ENCODE peak calls at places on chromosomes 5 and 9, in eight cellular contexts. B is cardiac muscle cell, J is body of pancreas, E is progenitor cell of endocrine pancreas, I is MM.1S, T is NB4, C is ascending aorta, H is AG10803. P is an unnamed sample.
A peak's percentile ranks its signal among the peaks of the same experiment; 100 is the strongest.

GRCh38 chr5:157217289-157218024 is 36.8 kb downstream of the ITK start:
- DNase-seq in B (no peak), J (no peak), E (no peak), I (no peak), T (no peak), C (no peak), H (no peak), P (no peak)

GRCh38 chr9:16417101-16417500 is 453.4 kb downstream of the BNC2 start:
- DNase-seq in B (peak; percentile 89), J (no peak), E (no peak), I (peak; percentile 83), T (peak; percentile 50), C (no peak), H (peak; percentile 97), P (no peak)

GRCh38 chr9:133531293-133531692 is 3.2 kb upstream of the ADAMTSL2 start:
- DNase-seq in B (no peak), J (no peak), E (no peak), I (no peak), T (no peak), C (no peak), H (no peak), P (no peak)

GRCh38 chr9:4615778-4616177 is 46.3 kb upstream of the PLPP6 start:
- DNase-seq in B (no peak), J (no peak), E (no peak), I (no peak), T (no peak), C (no peak), H (no peak), P (no peak)

GRCh38 chr5:178205010-178205748 is 846 bp downstream of the HNRNPAB start:
- DNase-seq in B (peak; percentile 86), J (peak; percentile 80), E (peak; percentile 52), I (peak; percentile 72), T (peak; percentile 88), C (peak; percentile 85), H (peak; percentile 68), P (peak; percentile 62)

GRCh38 chr5:128413356-128413755 is 124.7 kb downstream of the FBN2 start:
- DNase-seq in B (peak; percentile 33), J (no peak), E (no peak), I (no peak), T (no peak), C (no peak), H (no peak), P (no peak)

GRCh38 chr9:68979538-68980314 is 34.2 kb downstream of the PRKACG start:
- DNase-seq in B (no peak), J (peak; percentile 14), E (no peak), I (no peak), T (no peak), C (no peak), H (no peak), P (no peak)

GRCh38 chr9:134367796-134368490 is 41.7 kb downstream of the RXRA start:
- DNase-seq in B (no peak), J (peak; percentile 53), E (no peak), I (peak; percentile 63), T (no peak), C (no peak), H (no peak), P (no peak)

GRCh38 chr5:73673161-73673591 is 47.2 kb downstream of the ARHGEF28 start:
- DNase-seq in B (peak; percentile 93), J (no peak), E (no peak), I (no peak), T (peak; percentile 60), C (no peak), H (peak; percentile 85), P (no peak)

GRCh38 chr5:62692946-62693713 is 114.5 kb downstream of the LRRC70 start:
- DNase-seq in B (no peak), J (no peak), E (no peak), I (peak; percentile 95), T (no peak), C (no peak), H (no peak), P (no peak)

DNA sequence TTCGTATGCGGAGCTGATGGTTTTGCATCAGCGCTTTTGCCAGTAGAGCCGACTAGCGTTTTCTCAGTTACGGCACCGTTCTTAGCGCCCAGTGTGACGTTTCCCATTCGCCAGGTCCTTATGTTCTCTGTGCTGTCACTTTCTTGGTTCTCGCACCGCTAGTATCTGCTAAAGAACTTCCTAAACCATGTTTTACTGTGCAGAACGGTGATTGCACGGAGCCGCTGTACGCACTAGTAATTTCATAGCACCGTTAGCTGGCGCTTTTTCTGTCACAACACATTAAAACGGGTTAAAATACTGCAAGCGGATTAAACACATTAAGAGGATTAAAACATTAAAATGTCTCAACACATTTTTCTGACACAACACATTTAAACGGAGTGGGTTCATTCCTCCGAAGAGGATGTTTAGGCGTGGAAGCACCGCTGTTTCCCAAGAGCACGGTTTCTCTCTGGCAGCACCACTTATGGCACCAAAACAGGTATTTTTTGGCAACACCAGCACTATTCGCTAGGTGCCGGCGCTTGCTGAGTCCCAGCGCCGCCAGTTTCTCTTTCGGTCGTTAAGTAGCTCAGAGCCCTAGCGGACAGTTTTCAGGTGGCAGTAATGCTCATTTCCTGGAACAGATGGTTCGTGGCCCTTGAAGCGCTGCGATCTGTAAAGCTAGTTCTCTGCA is 20.4 kb downstream of the ANXA2R start:
- DNase-seq in B (peak; percentile 83), J (peak; percentile 62), E (no peak), I (peak; percentile 98), T (peak; percentile 94), C (peak; percentile 83), H (peak; percentile 68), P (no peak)
- TF ChIP-seq CTCF in B (peak; percentile 45), J (peak; percentile 37), E (peak; percentile 63), I (peak; percentile 56), T (peak; percentile 57), C (no peak), H (peak; percentile 48), P (peak; percentile 65)

GRCh38 chr9:79431019-79431679 is 140.6 kb upstream of the TLE4 start:
- DNase-seq in B (no peak), J (no peak), E (no peak), I (no peak), T (no peak), C (no peak), H (no peak), P (no peak)
- TF ChIP-seq CTCF in B (no peak), J (peak; percentile 19), E (no peak), I (no peak), T (no peak), C (no peak), H (peak; percentile 26), P (no peak)

GRCh38 chr5:135203019-135203418 is 169.0 kb upstream of the PITX1 start:
- DNase-seq in B (no peak), J (no peak), E (no peak), I (no peak), T (no peak), C (no peak), H (no peak), P (no peak)

GRCh38 chr5:135205616-135206349 is 171.8 kb upstream of the PITX1 start:
- DNase-seq in B (no peak), J (no peak), E (peak; percentile 0), I (no peak), T (no peak), C (no peak), H (no peak), P (no peak)

GRCh38 chr5:135204151-135204600 is 170.1 kb upstream of the PITX1 start:
- DNase-seq in B (peak; percentile 15), J (no peak), E (no peak), I (no peak), T (peak; percentile 35), C (no peak), H (no peak), P (no peak)

GRCh38 chr5:135206862-135207261 is 172.8 kb upstream of the PITX1 start:
- DNase-seq in B (no peak), J (no peak), E (no peak), I (no peak), T (no peak), C (no peak), H (no peak), P (no peak)

DNA sequence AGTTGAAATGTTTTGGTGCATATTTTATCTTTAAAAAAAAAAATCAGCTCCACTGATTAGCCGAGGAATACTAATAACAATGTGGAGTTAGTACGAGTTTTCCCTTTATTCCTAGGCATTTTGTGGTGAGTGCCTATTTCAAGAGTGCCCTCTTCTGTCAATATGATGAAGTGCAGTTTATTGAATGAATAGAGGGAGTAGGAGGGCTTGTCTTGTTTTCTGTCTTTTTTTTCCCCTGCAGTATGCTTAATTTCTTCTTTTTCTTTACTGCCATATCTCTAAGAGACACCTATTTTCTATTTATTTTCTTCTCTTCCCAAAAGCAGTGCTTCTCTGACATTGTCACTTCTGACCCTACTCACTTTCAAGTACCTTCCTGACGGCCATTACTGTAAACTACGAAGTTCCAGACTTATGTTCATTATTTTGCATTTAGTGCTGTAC is 169.6 kb upstream of the PITX1 start:
- DNase-seq in B (no peak), J (no peak), E (no peak), I (peak; percentile 12), T (peak; percentile 47), C (no peak), H (no peak), P (no peak)
- TF ChIP-seq CTCF in B (no peak), J (no peak), E (peak; percentile 19), I (peak; percentile 61), T (peak; percentile 62), C (no peak), H (peak; percentile 49), P (peak; percentile 48)

GRCh38 chr5:136776022-136776927 is 410.9 kb upstream of the TRPC7 start:
- DNase-seq in B (no peak), J (no peak), E (no peak), I (no peak), T (no peak), C (no peak), H (peak; percentile 45), P (no peak)

GRCh38 chr5:136781464-136781863 is 416.1 kb upstream of the TRPC7 start:
- DNase-seq in B (peak; percentile 41), J (no peak), E (no peak), I (no peak), T (no peak), C (no peak), H (peak; percentile 69), P (no peak)

GRCh38 chr5:136780518-136780917 is 415.2 kb upstream of the TRPC7 start:
- DNase-seq in B (peak; percentile 9), J (no peak), E (no peak), I (no peak), T (peak; percentile 4), C (no peak), H (no peak), P (no peak)
- TF ChIP-seq CTCF in B (peak; percentile 12), J (no peak), E (no peak), I (no peak), T (no peak), C (no peak), H (no peak), P (no peak)

GRCh38 chr5:111689576-111689975 is 67.4 kb downstream of the NREP start:
- DNase-seq in B (no peak), J (no peak), E (no peak), I (no peak), T (no peak), C (no peak), H (no peak), P (no peak)

GRCh38 chr5:111680737-111681413 is 76.1 kb downstream of the NREP start:
- DNase-seq in B (peak; percentile 97), J (peak; percentile 69), E (no peak), I (no peak), T (no peak), C (peak; percentile 74), H (peak; percentile 96), P (no peak)

GRCh38 chr5:111681791-111682190 is 75.2 kb downstream of the NREP start:
- DNase-seq in B (peak; percentile 64), J (no peak), E (no peak), I (no peak), T (no peak), C (no peak), H (peak; percentile 12), P (no peak)

GRCh38 chr5:111681414-111681790 is 75.6 kb downstream of the NREP start:
- DNase-seq in B (peak; percentile 28), J (no peak), E (no peak), I (no peak), T (no peak), C (no peak), H (peak; percentile 15), P (no peak)

GRCh38 chr5:111685969-111686368 is 71.0 kb downstream of the NREP start:
- DNase-seq in B (no peak), J (no peak), E (no peak), I (no peak), T (peak; percentile 27), C (no peak), H (no peak), P (no peak)
- TF ChIP-seq CTCF in B (no peak), J (peak; percentile 11), E (peak; percentile 24), I (peak; percentile 36), T (no peak), C (no peak), H (no peak), P (peak; percentile 12)

P was measured in neural crest cell.